ENCODE peak calls at places on chromosomes 4 and X, in five cellular contexts. B is H9, T is mesenchymal stem cell, I is neuronal stem cell, W is H1. J is an unnamed sample. For H3K9me3, the result is how much of the 10 kb centered on the place peaks cover.

GRCh38 chr4:116599859-116600258 is 485.5 kb downstream of the TRAM1L1 start:
- DNase-seq in B (peak), W (peak), T (no peak), I (no peak), J (no peak)

GRCh38 chrX:86946569-86946968 is 571.0 kb upstream of the KLHL4 start:
- DNase-seq in W (no peak), I (peak), B (no peak), T (peak), J (peak)

GRCh38 chr4:177051473-177052060 is 258.1 kb upstream of the NEIL3 start:
- DNase-seq in W (peak), I (peak), B (peak), T (peak), J (peak)

GRCh38 chrX:38664285-38664684 is 102.9 kb downstream of the TSPAN7 start:
- DNase-seq in W (no peak), I (peak), T (peak), B (no peak), J (peak)

GRCh38 chr4:8010618-8011017 is 71.0 kb upstream of the AFAP1 start:
- DNase-seq in I (peak), B (no peak), T (peak), W (no peak), J (peak)

GRCh38 chr4:124037236-124037635 is 640.6 kb downstream of the SPRY1 start:
- DNase-seq in W (no peak), T (no peak), B (no peak), I (no peak), J (no peak)

GRCh38 chrX:20046270-20046669 is 55.4 kb upstream of the BCLAF3 start:
- DNase-seq in B (no peak), I (no peak), W (no peak), T (no peak), J (no peak)

GRCh38 chr4:121791481-121791880 is 9.6 kb upstream of the EXOSC9 start:
- DNase-seq in I (no peak), T (no peak), B (no peak), W (no peak), J (no peak)

GRCh38 chr4:7266525-7267292 is 74.4 kb downstream of the SORCS2 start:
- DNase-seq in T (peak), I (no peak), W (no peak), B (peak), J (peak)

GRCh38 chrX:9339603-9340569 is 125.0 kb upstream of the TBL1X start:
- DNase-seq in B (no peak), T (peak), W (no peak), I (no peak), J (no peak)

GRCh38 chrX:149845385-149845784 is 35.6 kb upstream of the MAGEA8 start:
- DNase-seq in T (no peak), I (no peak), W (no peak), B (no peak), J (no peak)

GRCh38 chr4:87875187-87875586 is 42.4 kb downstream of the MEPE start:
- DNase-seq in T (no peak), B (no peak), I (no peak), W (no peak), J (no peak)

GRCh38 chr4:16083217-16084191 is at the start of gene PROM1:
- DNase-seq in T (no peak), B (peak), I (peak), W (peak), J (no peak)

GRCh38 chr4:154779362-154779947 is 1.6 kb upstream of the RBM46 start:
- DNase-seq in W (no peak), I (peak), T (peak), B (no peak), J (no peak)

GRCh38 chrX:151151668-151152267 is 24.6 kb upstream of the GPR50 start:
- DNase-seq in W (peak), B (peak), T (peak), I (peak), J (peak)

GRCh38 chr4:168874083-168874482 is 136.0 kb downstream of the CBR4 start:
- DNase-seq in I (no peak), T (no peak), W (no peak), B (no peak), J (no peak)

GRCh38 chr4:101103381-101104142 is 243.8 kb downstream of the PPP3CA start:
- DNase-seq in W (no peak), B (no peak), T (peak), I (no peak), J (no peak)

GRCh38 chr4:77187231-77187630 is 30.2 kb downstream of the CCNG2 start:
- DNase-seq in W (no peak), I (no peak), B (no peak), T (no peak), J (no peak)

GRCh38 chrX:24025741-24026402 is 1.1 kb downstream of the KLHL15 start:
- DNase-seq in I (no peak), W (peak), B (peak), T (peak), J (no peak)

GRCh38 chr4:142846105-142846728 is at the start of gene INPP4B:
- DNase-seq in I (peak), W (no peak), B (peak), T (peak), J (peak)

GRCh38 chr4:8180310-8181093 is 18.6 kb upstream of the SH3TC1 start:
- DNase-seq in I (no peak), T (no peak), W (no peak), B (no peak), J (no peak)

GRCh38 chr4:41409095-41409494 is 128.9 kb upstream of the LIMCH1 start:
- DNase-seq in B (no peak), W (no peak), T (no peak), I (no peak), J (no peak)

GRCh38 chrX:26387906-26388305 is 171.9 kb downstream of the MAGEB5 start:
- DNase-seq in I (no peak), B (no peak), W (no peak), T (no peak), J (no peak)

GRCh38 chrX:134803551-134804183 is 145.4 kb upstream of the PLAC1 start:
- DNase-seq in T (no peak), B (no peak), I (no peak), W (no peak), J (no peak)

GRCh38 chr4:172543249-172543648 is 625.4 kb upstream of the GALNT7 start:
- DNase-seq in I (no peak), W (no peak), B (peak), T (no peak), J (no peak)

GRCh38 chr4:54382623-54383022 is 153.5 kb downstream of the PDGFRA start:
- DNase-seq in I (no peak), B (no peak), W (no peak), T (no peak), J (no peak)

GRCh38 chr4:181330654-181331595 is 912.3 kb upstream of the TENM3 start:
- DNase-seq in W (no peak), T (no peak), I (no peak), B (no peak), J (no peak)

GRCh38 chr4:176830971-176831370 is 38.2 kb upstream of the VEGFC start:
- DNase-seq in B (no peak), W (no peak), I (no peak), T (no peak), J (no peak)

GRCh38 chr4:139537292-139537691 is 18.7 kb downstream of the SETD7 start:
- DNase-seq in W (no peak), T (no peak), I (no peak), B (no peak), J (no peak)

DNA sequence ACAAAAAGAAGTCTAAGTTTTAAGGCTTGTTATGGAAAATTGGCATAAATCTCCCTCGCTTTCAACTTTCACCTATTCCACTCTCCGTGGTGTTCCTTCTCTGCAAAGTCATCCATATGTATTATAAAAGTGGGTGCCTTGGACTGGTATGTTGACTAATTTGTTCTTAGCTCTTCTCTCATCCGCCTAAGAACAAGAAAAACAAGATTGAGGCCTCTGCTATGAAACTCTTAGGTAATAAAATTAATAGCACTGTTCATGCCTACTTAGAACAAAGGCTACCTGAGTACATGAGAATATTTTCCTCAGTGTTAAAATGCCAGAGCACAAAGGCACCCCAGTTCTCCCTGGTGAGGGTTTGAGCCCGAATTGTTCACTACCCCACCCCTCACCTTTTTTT is 1.3 kb downstream of the CNGA1 start:
- DNase-seq in B (no peak), W (no peak), T (no peak), I (no peak), J (no peak)
- H2BK12ac ChIP-seq in B (no peak), W (no peak), T (no peak), I (no peak), J (no peak)

GRCh38 chrX:67727576-67727975 is 183.8 kb downstream of the AR start:
- DNase-seq in B (no peak), W (no peak), T (no peak), I (no peak), J (no peak)
- H3K9me3 ChIP-seq in B (half or more), W (under half), T (under half), I (under half), J (under half)

GRCh38 chr4:1726146-1726934 is 5.0 kb downstream of the TACC3 start:
- DNase-seq in I (peak), B (peak), T (peak), W (peak), J (peak)
- H3K14ac ChIP-seq in I (no peak), B (no peak), T (no peak), W (no peak), J (no peak)

DNA sequence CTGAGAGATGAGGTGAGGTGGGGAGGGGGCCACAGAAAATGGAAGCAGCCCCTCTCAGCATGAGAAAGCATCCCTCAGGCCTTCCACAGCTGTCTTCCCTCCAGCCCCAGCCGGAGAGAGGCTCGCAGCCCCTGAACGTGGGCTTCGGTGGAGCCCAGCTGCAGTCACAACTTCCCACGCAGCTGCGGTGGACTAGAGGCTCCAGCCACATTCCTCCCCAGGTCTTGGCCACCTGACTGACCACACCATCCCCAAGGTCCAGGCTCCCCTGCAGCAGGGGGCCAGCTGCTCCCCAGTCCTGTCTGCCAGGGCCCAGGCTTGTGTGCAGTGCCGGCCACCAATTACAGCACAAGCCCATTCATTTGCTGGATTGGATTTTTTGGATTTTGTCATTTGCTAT is 212.3 kb upstream of the BCOR start:
- DNase-seq in W (no peak), B (no peak), T (no peak), I (no peak), J (no peak)
- H2BK12ac ChIP-seq in W (no peak), B (no peak), T (no peak), I (no peak), J (no peak)

GRCh38 chr4:28518781-28519180 is 1658.1 kb downstream of the STIM2 start:
- DNase-seq in I (no peak), T (peak), B (no peak), W (no peak), J (no peak)

DNA sequence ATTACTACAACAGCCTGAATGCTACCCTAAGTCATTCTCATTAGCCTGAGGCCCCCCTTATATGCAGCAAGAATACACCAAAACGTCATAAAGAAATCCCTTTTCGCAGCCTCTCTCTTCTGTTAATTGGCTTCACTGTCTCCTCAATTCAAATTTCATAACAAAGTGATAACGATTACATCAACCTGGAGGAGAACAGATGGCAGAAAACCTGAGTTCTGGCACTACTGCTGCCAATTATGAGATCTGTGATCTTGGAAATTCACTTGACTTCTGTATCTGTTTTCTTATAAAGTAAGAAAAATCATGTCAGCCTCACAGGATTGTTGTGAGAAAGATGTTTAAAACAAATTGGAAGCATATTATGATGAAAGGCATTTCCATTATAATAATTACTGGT is 1663.2 kb downstream of the STIM2 start:
- DNase-seq in W (no peak), T (no peak), B (no peak), I (no peak), J (no peak)
- H3K9me3 ChIP-seq in W (under half), T (under half), B (under half), I (under half), J (under half)

DNA sequence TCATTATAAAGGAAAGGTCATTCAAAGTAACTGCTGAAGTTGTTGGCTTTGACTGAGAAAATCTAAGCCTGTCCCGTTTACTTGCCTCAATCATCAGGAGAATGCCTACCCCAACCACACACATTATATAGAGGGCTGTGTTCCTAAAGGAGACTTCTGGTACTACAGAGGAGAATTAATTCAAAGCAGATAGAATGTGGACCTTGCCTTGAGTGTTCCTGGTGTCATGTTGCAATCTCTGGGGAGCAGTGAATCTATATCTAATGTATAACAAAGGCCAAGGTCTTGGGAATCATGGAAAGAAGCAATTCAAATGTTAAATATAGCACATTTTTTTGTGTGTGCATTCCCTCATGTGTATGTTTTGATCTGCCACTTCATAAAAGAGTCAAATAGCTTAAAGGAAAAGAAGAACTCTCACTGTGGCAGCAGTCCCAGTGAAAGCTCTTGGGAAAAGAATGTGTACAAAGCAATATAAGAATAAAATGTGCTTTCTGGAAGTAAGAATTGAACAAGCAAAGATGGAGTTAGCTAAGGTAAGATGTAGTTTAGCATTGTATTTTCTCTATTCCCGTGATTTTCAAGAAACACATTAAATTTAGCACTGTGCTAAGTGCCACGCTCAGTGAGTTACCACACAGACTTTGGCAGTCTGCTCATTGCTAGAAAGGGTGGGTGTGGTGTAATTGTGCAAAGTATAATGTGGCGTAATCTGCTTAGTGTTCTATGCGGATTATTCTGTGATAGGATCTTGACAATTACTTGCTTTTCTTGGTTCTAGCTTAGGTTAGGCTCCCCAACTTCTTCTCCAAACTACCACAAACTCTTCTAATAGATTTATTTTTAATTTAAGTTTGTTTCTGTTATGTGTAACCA is 13.7 kb downstream of the ADH6 start:
- DNase-seq in B (no peak), W (no peak), T (no peak), I (no peak), J (no peak)
- H3K14ac ChIP-seq in B (no peak), W (no peak), T (no peak), I (no peak), J (no peak)

GRCh38 chr4:82124365-82124764 is 249.4 kb downstream of the HNRNPD start:
- DNase-seq in W (no peak), T (no peak), B (no peak), I (no peak), J (peak)
- H2BK12ac ChIP-seq in W (no peak), T (no peak), B (no peak), I (no peak), J (no peak)

GRCh38 chr4:1626941-1627340 is 57.2 kb downstream of the FAM53A start:
- DNase-seq in T (no peak), I (no peak), B (no peak), W (no peak), J (no peak)
- H3K9me3 ChIP-seq in T (under half), I (under half), B (under half), W (under half), J (under half)

DNA sequence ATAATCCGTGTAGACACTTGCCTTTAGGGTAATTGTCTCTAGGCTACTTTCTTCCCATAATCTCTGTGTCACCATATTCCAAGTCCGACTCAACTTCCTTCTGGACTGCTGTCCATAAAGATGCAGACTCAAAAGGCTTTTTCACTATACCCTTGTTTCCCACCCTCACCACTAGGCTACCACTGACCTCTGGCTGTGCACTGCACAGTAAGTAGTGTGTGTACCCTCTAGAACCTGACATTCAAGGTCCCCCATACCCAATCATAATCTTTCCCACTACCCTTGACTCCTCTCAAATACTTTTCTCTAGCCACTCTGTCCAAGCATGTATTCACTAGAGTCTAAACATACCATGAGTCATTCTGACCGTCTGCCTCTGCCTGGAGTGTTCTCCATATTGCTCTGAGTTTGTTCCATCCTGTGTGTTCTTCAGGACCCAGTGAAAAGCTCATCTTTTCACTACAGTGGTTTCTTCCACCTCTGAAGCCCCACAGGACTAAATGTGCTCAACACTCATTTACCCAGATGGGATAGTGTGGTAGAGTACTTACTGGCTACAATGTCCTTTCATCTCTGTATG is 17.3 kb downstream of the JADE3 start:
- DNase-seq in I (no peak), W (no peak), T (peak), B (no peak), J (no peak)
- H3K14ac ChIP-seq in I (no peak), W (no peak), T (no peak), B (no peak), J (no peak)

GRCh38 chrX:118251251-118251650 is 94.7 kb upstream of the WDR44 start:
- DNase-seq in I (no peak), W (no peak), B (no peak), T (no peak), J (no peak)

GRCh38 chrX:118254611-118255010 is 91.3 kb upstream of the WDR44 start:
- DNase-seq in W (peak), I (peak), T (peak), B (peak), J (peak)

GRCh38 chrX:118255921-118256320 is 90.0 kb upstream of the WDR44 start:
- DNase-seq in B (no peak), W (no peak), T (no peak), I (no peak), J (no peak)

GRCh38 chrX:118257781-118258180 is 88.1 kb upstream of the WDR44 start:
- DNase-seq in T (no peak), W (no peak), I (no peak), B (no peak), J (no peak)

DNA sequence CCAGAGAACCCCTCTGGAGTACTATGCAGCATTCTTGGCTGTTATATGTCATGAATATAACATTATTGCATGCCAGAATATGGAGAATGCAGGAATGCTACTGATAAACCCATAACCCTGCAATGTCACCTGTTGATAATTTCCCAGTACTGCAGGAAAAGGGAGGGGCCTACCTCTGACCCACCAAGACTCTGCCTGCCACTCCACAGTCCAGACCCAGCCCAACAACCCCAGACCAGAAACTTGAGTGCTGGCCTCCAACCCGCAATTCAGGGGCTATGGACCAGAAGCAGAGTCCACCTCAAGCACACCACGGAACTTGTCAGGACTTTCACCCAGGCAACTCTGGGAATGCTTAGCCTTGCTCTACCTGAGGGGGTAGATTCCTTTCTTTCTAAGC is 92.9 kb upstream of the WDR44 start:
- DNase-seq in I (no peak), W (no peak), T (no peak), B (no peak), J (no peak)
- H2BK12ac ChIP-seq in I (no peak), W (no peak), T (no peak), B (no peak), J (no peak)

J was measured in trophoblast cell.